ENCODE peak calls at places on chromosomes 5 and 9, in seven cellular contexts. P is left ventricle myocardium inferior, U is uterus, B is upper lobe of right lung, Z is right atrium auricular region, Q is heart left ventricle, O is GM13976. V is an unnamed sample.
A peak's percentile ranks its signal among the peaks of the same experiment; 100 is the strongest.

GRCh38 chr9:133633681-133633990 is 2.5 kb upstream of the DBH start:
- DNase-seq in P (no peak), U (no peak), B (no peak), Z (no peak), Q (no peak), O (no peak), V (no peak)

GRCh38 chr9:127586537-127586936 is 25.5 kb upstream of the STXBP1 start:
- DNase-seq in P (peak; percentile 72), U (peak; percentile 89), B (peak; percentile 81), Z (peak; percentile 88), Q (peak; percentile 83), O (peak; percentile 81), V (peak; percentile 78)

GRCh38 chr5:135645336-135645735 is 66.5 kb upstream of the CXCL14 start:
- DNase-seq in P (no peak), U (no peak), B (no peak), Z (no peak), Q (no peak), O (no peak), V (no peak)

GRCh38 chr5:34517249-34517648 is 138.9 kb upstream of the RAI14 start:
- DNase-seq in P (no peak), U (no peak), B (no peak), Z (no peak), Q (no peak), O (no peak), V (no peak)

GRCh38 chr5:142892021-142892420 is 121.8 kb downstream of the ARHGAP26 start:
- DNase-seq in P (no peak), U (no peak), B (no peak), Z (no peak), Q (no peak), O (no peak), V (no peak)

GRCh38 chr9:700365-701282 is 140.9 kb upstream of the DMRT1 start:
- DNase-seq in P (no peak), U (no peak), B (no peak), Z (no peak), Q (no peak), O (no peak), V (no peak)

GRCh38 chr5:8134609-8135008 is 265.7 kb downstream of the MTRR start:
- DNase-seq in P (no peak), U (no peak), B (no peak), Z (no peak), Q (no peak), O (no peak), V (no peak)

GRCh38 chr9:27086818-27087680 is 22.0 kb upstream of the TEK start:
- DNase-seq in P (no peak), U (no peak), B (no peak), Z (no peak), Q (no peak), O (no peak), V (no peak)

GRCh38 chr9:86795861-86796497 is 151.3 kb downstream of the GAS1 start:
- DNase-seq in P (peak; percentile 56), U (peak; percentile 80), B (no peak), Z (peak; percentile 84), Q (no peak), O (no peak), V (no peak)

GRCh38 chr5:39580702-39581498 is 156.1 kb upstream of the DAB2 start:
- DNase-seq in P (no peak), U (no peak), B (no peak), Z (no peak), Q (no peak), O (no peak), V (no peak)

GRCh38 chr5:103505581-103506305 is 56.8 kb downstream of the NUDT12 start:
- DNase-seq in P (no peak), U (no peak), B (no peak), Z (no peak), Q (no peak), O (no peak), V (no peak)

GRCh38 chr9:20940447-20941176 is 90.8 kb downstream of the HACD4 start:
- DNase-seq in P (no peak), U (no peak), B (no peak), Z (no peak), Q (no peak), O (no peak), V (no peak)

GRCh38 chr9:7209990-7210389 is 452.2 kb downstream of the KDM4C start:
- DNase-seq in P (no peak), U (no peak), B (no peak), Z (no peak), Q (no peak), O (no peak), V (no peak)

GRCh38 chr5:73370620-73371583 is 77.7 kb downstream of the FOXD1 start:
- DNase-seq in P (no peak), U (no peak), B (no peak), Z (no peak), Q (no peak), O (no peak), V (no peak)

GRCh38 chr9:120689860-120690259 is 24.4 kb downstream of the MEGF9 start:
- DNase-seq in P (no peak), U (no peak), B (no peak), Z (no peak), Q (no peak), O (no peak), V (no peak)

GRCh38 chr5:43729846-43730478 is 127.0 kb downstream of the NNT start:
- DNase-seq in P (no peak), U (no peak), B (no peak), Z (no peak), Q (no peak), O (no peak), V (no peak)

GRCh38 chr9:71819115-71819739 is 50.9 kb upstream of the CEMIP2 start:
- DNase-seq in P (no peak), U (peak; percentile 31), B (no peak), Z (no peak), Q (no peak), O (peak; percentile 31), V (no peak)

GRCh38 chr5:71974622-71975021 is 132.7 kb upstream of the MAP1B start:
- DNase-seq in P (no peak), U (no peak), B (no peak), Z (no peak), Q (no peak), O (no peak), V (no peak)

GRCh38 chr5:164358531-164359259 is 853.3 kb downstream of the MAT2B start:
- DNase-seq in P (no peak), U (no peak), B (no peak), Z (no peak), Q (no peak), O (no peak), V (no peak)

GRCh38 chr5:141934099-141934844 is 10.6 kb downstream of the DELE1 start:
- DNase-seq in P (peak; percentile 61), U (no peak), B (no peak), Z (peak; percentile 82), Q (no peak), O (no peak), V (no peak)

GRCh38 chr9:69168709-69169217 is 5.3 kb upstream of the TJP2 start:
- DNase-seq in P (no peak), U (no peak), B (no peak), Z (no peak), Q (no peak), O (peak; percentile 58), V (peak; percentile 69)

DNA sequence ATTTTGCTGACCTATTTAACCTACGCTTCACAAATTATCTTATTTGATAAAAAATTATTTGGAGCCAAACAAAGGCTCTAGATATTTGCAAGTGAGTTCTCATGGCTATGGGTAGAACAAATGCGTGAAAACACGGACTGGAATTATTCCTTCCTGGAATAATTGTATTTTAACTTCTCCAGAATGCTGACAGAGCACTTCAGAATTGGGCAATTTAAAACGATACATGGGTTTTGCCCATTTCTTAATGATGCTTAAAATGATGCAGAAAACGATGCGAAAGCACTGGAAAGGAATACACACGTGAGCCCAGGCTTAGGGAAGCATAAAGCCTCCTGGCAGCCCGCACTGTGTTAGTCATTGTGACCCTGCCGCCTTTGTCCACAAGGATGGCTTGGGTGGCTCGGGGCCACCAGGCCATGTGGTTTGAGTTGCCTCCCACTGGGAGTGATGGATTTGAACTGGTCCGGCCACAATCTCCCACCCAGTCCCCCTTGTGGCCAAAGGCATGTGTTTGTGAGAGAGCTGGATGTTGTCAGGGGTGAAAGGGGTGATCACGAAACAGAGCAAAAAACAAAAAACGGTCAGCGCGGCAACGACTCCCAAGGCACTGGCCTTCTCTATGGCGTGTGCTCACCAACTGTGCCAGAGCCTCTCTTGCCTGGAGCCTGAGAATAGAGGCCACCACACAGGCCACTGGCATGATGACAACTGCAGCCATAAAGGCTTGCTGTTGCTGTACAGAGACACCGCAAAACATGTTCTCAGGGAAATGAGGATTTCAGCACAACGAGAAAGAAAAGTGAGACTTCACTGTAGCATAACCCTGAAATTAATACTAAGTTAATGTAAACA is 234.2 kb upstream of the ADAMTS16 start:
- DNase-seq in P (peak; percentile 51), U (peak; percentile 54), B (no peak), Z (no peak), Q (no peak), O (no peak), V (no peak)
- TF ChIP-seq CTCF in P (no peak), U (no peak), B (no peak), Z (no peak), Q (peak; percentile 10), O (no peak), V (no peak)

DNA sequence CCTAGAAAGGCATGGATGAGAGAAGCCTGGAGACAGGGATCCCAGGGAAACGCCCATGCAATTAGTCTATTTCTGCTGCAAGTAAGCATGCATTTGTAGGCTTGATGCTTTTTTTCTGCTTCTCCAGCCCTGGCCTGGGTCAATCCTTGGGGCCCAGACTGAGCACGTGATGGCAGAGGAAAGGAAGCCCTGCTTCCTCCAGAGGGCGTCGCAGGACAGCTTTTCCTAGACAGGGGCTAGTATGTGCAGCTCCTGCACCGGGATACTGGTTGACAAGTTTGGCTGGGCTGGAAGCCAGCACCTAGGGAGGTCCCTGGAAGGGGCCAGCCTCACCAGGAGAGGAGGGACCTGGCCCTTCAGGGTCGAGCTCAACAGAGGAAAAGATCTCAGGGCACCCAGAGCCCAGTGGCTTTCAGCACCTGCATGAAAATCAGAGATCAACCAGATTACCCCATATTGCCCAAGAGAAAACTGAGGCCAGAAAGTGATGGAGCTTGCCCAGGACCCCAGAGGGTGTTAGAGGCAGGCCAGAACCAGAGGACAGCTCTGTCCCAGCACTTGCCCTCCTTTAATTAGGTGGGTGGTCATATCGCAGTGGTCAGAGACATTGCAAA is 67.3 kb downstream of the KLF4 start:
- DNase-seq in P (peak; percentile 60), U (peak; percentile 37), B (peak; percentile 84), Z (peak; percentile 80), Q (peak; percentile 72), O (peak; percentile 49), V (peak; percentile 40)
- TF ChIP-seq CTCF in P (peak; percentile 69), U (no peak), B (peak; percentile 68), Z (peak; percentile 39), Q (peak; percentile 65), O (peak; percentile 24), V (peak; percentile 38)

GRCh38 chr9:4386819-4387218 is 87.0 kb upstream of the GLIS3 start:
- DNase-seq in P (no peak), U (no peak), B (no peak), Z (no peak), Q (no peak), O (no peak), V (no peak)
- TF ChIP-seq CTCF in P (no peak), U (no peak), B (no peak), Z (no peak), Q (no peak), O (no peak), V (peak; percentile 20)

GRCh38 chr9:124066783-124067563 is 55.4 kb downstream of the LHX2 start:
- DNase-seq in P (no peak), U (no peak), B (no peak), Z (no peak), Q (no peak), O (no peak), V (no peak)

GRCh38 chr9:124060844-124061605 is 49.5 kb downstream of the LHX2 start:
- DNase-seq in P (no peak), U (no peak), B (no peak), Z (no peak), Q (no peak), O (no peak), V (no peak)

GRCh38 chr9:124062172-124062571 is 50.6 kb downstream of the LHX2 start:
- DNase-seq in P (no peak), U (no peak), B (no peak), Z (no peak), Q (no peak), O (no peak), V (no peak)
- TF ChIP-seq CTCF in P (no peak), U (no peak), B (no peak), Z (no peak), Q (no peak), O (no peak), V (peak; percentile 32)